ENCODE peak calls at places on chromosomes 4 and X, in six cellular contexts. N is thoracic aorta, D is NB4, U is AG10803, F is left ventricle myocardium inferior, T is kidney epithelial cell. R is an unnamed sample.

GRCh38 chr4:86344127-86344526 is 15.7 kb downstream of the MAPK10 start:
- DNase-seq in N (no peak), D (no peak), U (no peak), F (no peak), T (no peak), R (no peak)

GRCh38 chr4:3193531-3194203 is 55.3 kb upstream of the MSANTD1 start:
- DNase-seq in N (no peak), D (peak; percentile 37), U (no peak), F (no peak), T (no peak), R (no peak)

GRCh38 chr4:80307774-80308465 is 27.6 kb upstream of the CFAP299 start:
- DNase-seq in N (no peak), D (no peak), U (peak; percentile 47), F (no peak), T (no peak), R (no peak)

GRCh38 chr4:144174401-144175067 is 34.0 kb upstream of the GYPA start:
- DNase-seq in N (no peak), D (peak; percentile 57), U (peak; percentile 60), F (no peak), T (no peak), R (no peak)

GRCh38 chr4:120723986-120724385 is 198.5 kb downstream of the PRDM5 start:
- DNase-seq in N (no peak), D (no peak), U (no peak), F (no peak), T (no peak), R (no peak)

GRCh38 chr4:126396703-126397102 is 1081.9 kb downstream of the FAT4 start:
- DNase-seq in N (no peak), D (no peak), U (no peak), F (no peak), T (no peak), R (no peak)

GRCh38 chr4:71564775-71565174 is 219.1 kb downstream of the GC start:
- DNase-seq in N (no peak), D (no peak), U (no peak), F (no peak), T (no peak), R (no peak)

GRCh38 chr4:109548655-109549054 is 11.4 kb upstream of the MCUB start:
- DNase-seq in N (no peak), D (peak; percentile 37), U (peak; percentile 69), F (no peak), T (peak; percentile 77), R (no peak)

GRCh38 chrX:21926527-21927278 is 13.8 kb upstream of the SMS start:
- DNase-seq in N (no peak), D (peak; percentile 76), U (peak; percentile 96), F (no peak), T (peak; percentile 90), R (no peak)

GRCh38 chr4:21898101-21898500 is 50.5 kb downstream of the KCNIP4 start:
- DNase-seq in N (no peak), D (no peak), U (no peak), F (no peak), T (no peak), R (no peak)

GRCh38 chrX:35919536-35920309 is at the start of gene CFAP47:
- DNase-seq in N (no peak), D (no peak), U (no peak), F (no peak), T (peak; percentile 14), R (no peak)

GRCh38 chr4:124640037-124640730 is 72.3 kb downstream of the ANKRD50 start:
- DNase-seq in N (no peak), D (no peak), U (peak; percentile 67), F (no peak), T (peak; percentile 61), R (no peak)

GRCh38 chr4:8385106-8385505 is 55.4 kb downstream of the ACOX3 start:
- DNase-seq in N (no peak), D (no peak), U (no peak), F (no peak), T (no peak), R (no peak)

GRCh38 chr4:33780952-33781655 is 2463.2 kb downstream of the ARAP2 start:
- DNase-seq in N (no peak), D (no peak), U (peak; percentile 31), F (no peak), T (no peak), R (no peak)

GRCh38 chr4:41158274-41158673 is 56.1 kb downstream of the APBB2 start:
- DNase-seq in N (no peak), D (no peak), U (no peak), F (no peak), T (no peak), R (no peak)

GRCh38 chr4:7362341-7362740 is 72.4 kb downstream of the PSAPL1 start:
- DNase-seq in N (no peak), D (no peak), U (no peak), F (no peak), T (no peak), R (no peak)

GRCh38 chr4:156762851-156763250 is 208.7 kb downstream of the PDGFC start:
- DNase-seq in N (no peak), D (no peak), U (no peak), F (no peak), T (no peak), R (no peak)

GRCh38 chrX:18047440-18047940 is 173.2 kb downstream of the BEND2 start:
- DNase-seq in N (no peak), D (no peak), U (no peak), F (no peak), T (no peak), R (no peak)

GRCh38 chr4:133550436-133550835 is 401.3 kb downstream of the PCDH10 start:
- DNase-seq in N (no peak), D (no peak), U (no peak), F (no peak), T (no peak), R (no peak)

GRCh38 chrX:106581856-106582255 is 29.9 kb upstream of the RADX start:
- DNase-seq in N (no peak), D (no peak), U (no peak), F (no peak), T (no peak), R (no peak)

GRCh38 chr4:150207871-150208270 is 129.6 kb downstream of the DCLK2 start:
- DNase-seq in N (no peak), D (no peak), U (no peak), F (no peak), T (no peak), R (no peak)

GRCh38 chr4:108446554-108446953 is 173.8 kb upstream of the RPL34 start:
- DNase-seq in N (no peak), D (no peak), U (no peak), F (no peak), T (no peak), R (no peak)

GRCh38 chr4:19523964-19524363 is 727.7 kb upstream of the SLIT2 start:
- DNase-seq in N (no peak), D (no peak), U (no peak), F (no peak), T (no peak), R (no peak)

GRCh38 chr4:121243476-121243875 is 79.4 kb upstream of the TNIP3 start:
- DNase-seq in N (no peak), D (no peak), U (peak; percentile 9), F (no peak), T (no peak), R (no peak)

GRCh38 chr4:72119946-72120345 is 88.1 kb downstream of the NPFFR2 start:
- DNase-seq in N (no peak), D (no peak), U (no peak), F (no peak), T (no peak), R (no peak)

GRCh38 chr4:73836373-73837269 is at the start of gene CXCL6:
- DNase-seq in N (no peak), D (peak; percentile 42), U (no peak), F (peak; percentile 30), T (no peak), R (peak; percentile 24)

GRCh38 chr4:101307901-101308300 is 39.4 kb downstream of the PPP3CA start:
- DNase-seq in N (no peak), D (no peak), U (no peak), F (no peak), T (no peak), R (no peak)

GRCh38 chrX:12702509-12703091 is 88.6 kb upstream of the PRPS2 start:
- DNase-seq in N (no peak), D (peak; percentile 21), U (no peak), F (no peak), T (no peak), R (no peak)

GRCh38 chr4:39045791-39046221 is 13.6 kb upstream of the TMEM156 start:
- DNase-seq in N (no peak), D (peak; percentile 74), U (peak; percentile 26), F (no peak), T (no peak), R (no peak)

GRCh38 chrX:43720961-43721360 is 64.9 kb downstream of the MAOA start:
- DNase-seq in N (no peak), D (no peak), U (no peak), F (no peak), T (no peak), R (no peak)

GRCh38 chr4:31530555-31530954 is 810.4 kb downstream of the PCDH7 start:
- DNase-seq in N (no peak), D (no peak), U (no peak), F (no peak), T (no peak), R (no peak)

GRCh38 chr4:140071806-140072205 is 82.2 kb downstream of the MAML3 start:
- DNase-seq in N (no peak), D (peak; percentile 90), U (peak; percentile 99), F (peak; percentile 40), T (no peak), R (no peak)

GRCh38 chr4:3073158-3074077 is 920 bp downstream of the HTT-AS start:
- DNase-seq in N (no peak), D (peak; percentile 22), U (no peak), F (peak; percentile 23), T (no peak), R (no peak)

GRCh38 chr4:32689520-32689919 is 1969.4 kb downstream of the PCDH7 start:
- DNase-seq in N (no peak), D (no peak), U (no peak), F (no peak), T (peak; percentile 1), R (no peak)

GRCh38 chr4:169439244-169439643 is 168.5 kb upstream of the SH3RF1 start:
- DNase-seq in N (no peak), D (no peak), U (peak; percentile 15), F (no peak), T (no peak), R (no peak)

GRCh38 chrX:70762285-70762684 is 146.2 kb downstream of the TEX11 start:
- DNase-seq in N (no peak), D (peak; percentile 9), U (no peak), F (no peak), T (no peak), R (no peak)
- TF ChIP-seq CTCF in N (no peak), D (no peak), U (no peak), F (no peak), T (no peak), R (no peak)

GRCh38 chrX:83501540-83501939 is 6.5 kb upstream of the POU3F4 start:
- DNase-seq in N (no peak), D (no peak), U (no peak), F (no peak), T (no peak), R (no peak)
- TF ChIP-seq CTCF in N (no peak), D (no peak), U (no peak), F (no peak), T (no peak), R (no peak)

GRCh38 chrX:152601848-152602616 is 35.7 kb upstream of the GABRQ start:
- DNase-seq in N (no peak), D (peak; percentile 30), U (no peak), F (no peak), T (no peak), R (no peak)
- TF ChIP-seq CTCF in N (no peak), D (peak; percentile 29), U (no peak), F (no peak), T (no peak), R (no peak)

GRCh38 chr4:78669453-78669852 is 106.7 kb upstream of the BMP2K start:
- DNase-seq in N (no peak), D (peak; percentile 30), U (no peak), F (no peak), T (no peak), R (no peak)
- TF ChIP-seq CTCF in N (no peak), D (no peak), U (no peak), F (peak; percentile 21), T (peak; percentile 20), R (no peak)

R was measured in omental fat pad.